ENCODE peak calls at places on chromosome 7, in nine cellular contexts. N, Z, F, S, B, C, P, M and D are unnamed samples.

GRCh38 chr7:95209276-95209675 is 115.1 kb downstream of the PON1 start:
- DNase-seq in S (no peak), C (no peak), P (no peak), B (no peak), N (no peak), Z (no peak), F (no peak), M (no peak), D (no peak)

GRCh38 chr7:47452715-47453092 is 129.2 kb downstream of the TNS3 start:
- DNase-seq in C (no peak), F (no peak), Z (no peak), B (no peak), N (no peak), M (no peak), S (no peak), P (no peak), D (no peak)

GRCh38 chr7:28433604-28434254 is 21.4 kb downstream of the CREB5 start:
- DNase-seq in P (no peak), C (no peak), S (no peak), B (peak), F (no peak), N (no peak), Z (peak), M (peak), D (no peak)

GRCh38 chr7:147088916-147089315 is 972.3 kb downstream of the CNTNAP2 start:
- DNase-seq in P (no peak), Z (no peak), B (no peak), S (no peak), C (no peak), M (no peak), F (no peak), N (no peak), D (no peak)

GRCh38 chr7:118087121-118087520 is 96.8 kb upstream of the LSM8 start:
- DNase-seq in C (peak), F (no peak), B (no peak), P (no peak), Z (peak), S (no peak), M (no peak), N (no peak), D (no peak)

GRCh38 chr7:17913250-17913649 is 27.0 kb downstream of the SNX13 start:
- DNase-seq in P (no peak), M (no peak), Z (no peak), F (no peak), B (no peak), S (no peak), N (no peak), C (no peak), D (no peak)

GRCh38 chr7:43880596-43880995 is 11.3 kb upstream of the MRPS24 start:
- DNase-seq in Z (no peak), S (no peak), N (no peak), B (peak), F (no peak), M (no peak), P (no peak), C (no peak), D (no peak)

GRCh38 chr7:19670806-19671205 is 38.0 kb downstream of the POLR1F start:
- DNase-seq in N (no peak), M (no peak), B (no peak), S (no peak), Z (no peak), C (no peak), F (no peak), P (no peak), D (no peak)

GRCh38 chr7:142470336-142470830 is 212.5 kb upstream of the PRSS58 start:
- DNase-seq in B (no peak), P (no peak), C (no peak), S (no peak), M (no peak), N (no peak), F (no peak), Z (no peak), D (no peak)

GRCh38 chr7:15686957-15687644 is 618 bp upstream of the MEOX2 start:
- DNase-seq in Z (no peak), C (no peak), B (no peak), S (no peak), M (peak), F (no peak), P (peak), N (no peak), D (peak)

GRCh38 chr7:27151341-27151944 is 940 bp downstream of the HOXA3 start:
- DNase-seq in F (no peak), M (no peak), Z (peak), S (no peak), B (no peak), C (no peak), N (peak), P (no peak), D (no peak)

GRCh38 chr7:123661765-123662164 is 6.1 kb downstream of the LMOD2 start:
- DNase-seq in B (no peak), P (no peak), C (no peak), N (no peak), M (no peak), S (no peak), Z (no peak), F (no peak), D (no peak)

GRCh38 chr7:55050286-55050685 is 31.5 kb downstream of the EGFR start:
- DNase-seq in C (no peak), S (no peak), B (no peak), F (no peak), P (no peak), N (no peak), Z (no peak), M (no peak), D (no peak)
- TF ChIP-seq CTCF in C (no peak), S (no peak), B (no peak), F (no peak), P (no peak), N (no peak), Z (no peak), M (no peak), D (no peak)

GRCh38 chr7:77404635-77405034 is 11.5 kb downstream of the GSAP start:
- DNase-seq in N (no peak), C (no peak), F (no peak), Z (no peak), P (no peak), B (no peak), S (no peak), M (no peak), D (no peak)
- TF ChIP-seq CTCF in N (no peak), C (no peak), F (no peak), Z (no peak), P (no peak), B (no peak), S (no peak), M (no peak), D (no peak)

GRCh38 chr7:25221009-25221408 is 7.3 kb downstream of the NPVF start:
- DNase-seq in C (no peak), M (no peak), P (no peak), S (no peak), F (no peak), Z (no peak), N (no peak), B (no peak), D (no peak)

GRCh38 chr7:25216837-25217236 is 11.4 kb downstream of the NPVF start:
- DNase-seq in B (peak), Z (peak), S (no peak), C (peak), F (no peak), P (no peak), N (no peak), M (peak), D (peak)

GRCh38 chr7:25215694-25216335 is 12.5 kb downstream of the NPVF start:
- DNase-seq in B (no peak), N (no peak), Z (no peak), S (no peak), C (no peak), P (no peak), M (no peak), F (no peak), D (no peak)
- TF ChIP-seq CTCF in B (no peak), N (no peak), Z (peak), S (no peak), C (no peak), P (no peak), M (no peak), F (no peak), D (no peak)

GRCh38 chr7:85019176-85019575 is 167.7 kb downstream of the SEMA3D start:
- DNase-seq in F (no peak), Z (no peak), M (no peak), S (no peak), C (no peak), P (no peak), N (no peak), B (no peak), D (no peak)

GRCh38 chr7:85022064-85022697 is 164.7 kb downstream of the SEMA3D start:
- DNase-seq in Z (no peak), P (no peak), C (no peak), S (no peak), N (no peak), M (no peak), F (no peak), B (no peak), D (no peak)

GRCh38 chr7:85019778-85020177 is 167.1 kb downstream of the SEMA3D start:
- DNase-seq in Z (no peak), B (no peak), F (no peak), C (no peak), M (no peak), P (no peak), S (no peak), N (no peak), D (no peak)

GRCh38 chr7:85023066-85023687 is 163.7 kb downstream of the SEMA3D start:
- DNase-seq in S (no peak), B (peak), P (peak), F (no peak), C (peak), M (peak), Z (peak), N (no peak), D (no peak)

GRCh38 chr7:85021090-85021704 is 165.7 kb downstream of the SEMA3D start:
- DNase-seq in M (peak), F (peak), S (no peak), B (peak), P (no peak), C (peak), Z (peak), N (no peak), D (no peak)
- TF ChIP-seq CTCF in M (peak), F (peak), S (peak), B (peak), P (peak), C (peak), Z (peak), N (peak), D (no peak)

GRCh38 chr7:55557666-55558188 is 14.6 kb downstream of the VOPP1 start:
- DNase-seq in M (no peak), S (no peak), P (no peak), B (no peak), N (no peak), C (no peak), F (no peak), Z (no peak), D (peak)
- TF ChIP-seq CTCF in M (no peak), S (no peak), P (no peak), B (no peak), N (no peak), C (no peak), F (no peak), Z (no peak), D (no peak)

DNA sequence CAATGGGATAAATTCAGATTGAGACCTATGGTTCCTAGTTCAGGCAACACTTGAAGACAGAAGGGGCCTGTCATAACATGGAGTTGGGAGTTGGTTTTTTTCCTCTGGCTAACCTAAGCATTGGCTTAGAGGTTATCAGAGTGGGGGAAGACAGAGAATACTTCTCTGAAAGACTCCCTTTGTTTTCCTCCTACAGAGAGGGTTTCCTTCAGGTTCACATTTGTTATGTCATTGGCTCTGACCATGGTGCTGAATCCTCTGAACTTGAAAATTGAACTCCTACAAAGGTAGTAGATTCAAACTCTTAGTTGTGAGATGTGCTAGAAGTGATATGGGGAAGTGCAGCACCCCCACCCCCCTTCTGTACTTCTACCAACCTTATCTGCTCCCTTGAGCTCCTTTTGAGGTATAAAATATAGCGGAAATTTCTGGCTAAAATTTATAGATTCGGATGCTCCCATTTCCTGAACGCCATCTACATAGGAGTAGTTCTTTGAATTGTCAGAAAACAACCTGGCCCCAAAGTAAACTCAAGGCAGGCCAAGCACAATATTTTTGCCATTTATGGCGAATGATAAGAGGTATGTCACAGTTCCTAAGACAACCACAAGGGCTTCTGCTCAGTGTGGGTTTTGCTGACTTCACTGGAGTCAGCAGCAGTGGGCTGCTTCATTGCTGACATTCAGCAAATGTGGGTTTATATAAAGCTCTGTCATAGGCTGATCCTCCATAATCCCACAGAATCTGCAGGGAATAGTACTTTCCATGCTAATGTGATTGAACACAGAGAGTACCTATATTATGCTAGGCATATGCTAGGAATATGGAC is 131.6 kb upstream of the KLF14 start:
- DNase-seq in P (peak), B (peak), C (no peak), F (no peak), Z (peak), N (no peak), S (no peak), M (peak), D (no peak)
- TF ChIP-seq CTCF in P (no peak), B (peak), C (no peak), F (no peak), Z (no peak), N (no peak), S (no peak), M (no peak), D (no peak)